ENCODE peak calls at places on chromosomes 5 and 9, in seven cellular contexts. U is PC-3, J is heart left ventricle, N is IMR-90, A is thoracic aorta, L is right cardiac atrium, M is esophagus squamous epithelium. T is an unnamed sample. For H3K4me1 and H3K27me3, the result is how much of the 10 kb centered on the place peaks cover.

GRCh38 chr5:139368613-139369012 is 14.5 kb downstream of the SLC23A1 start:
- DNase-seq in M (no peak), J (no peak), A (no peak), N (peak), U (no peak), L (no peak), T (no peak)

GRCh38 chr5:90554358-90555006 is 4.1 kb upstream of the ADGRV1 start:
- DNase-seq in N (no peak), U (no peak), M (no peak), J (no peak), A (no peak), L (no peak), T (no peak)

GRCh38 chr5:64811050-64811640 is 42.4 kb downstream of the CWC27 start:
- DNase-seq in U (peak), M (no peak), A (no peak), J (no peak), N (peak), L (no peak), T (peak)

GRCh38 chr9:110047955-110048472 is 159.9 kb downstream of the C9orf152 start:
- DNase-seq in A (no peak), U (no peak), L (peak), M (no peak), N (no peak), J (no peak), T (no peak)

GRCh38 chr9:111914749-111915424 is 18.3 kb downstream of the UGCG start:
- DNase-seq in M (no peak), L (no peak), U (no peak), N (no peak), J (no peak), A (no peak), T (no peak)

GRCh38 chr9:126650830-126651341 is 37.2 kb downstream of the LMX1B start:
- DNase-seq in M (no peak), A (no peak), J (no peak), N (no peak), L (no peak), U (no peak), T (no peak)

GRCh38 chr5:607541-608285 is 4.4 kb upstream of the CEP72 start:
- DNase-seq in L (no peak), N (no peak), A (no peak), M (no peak), J (peak), U (no peak), T (no peak)

GRCh38 chr9:18678846-18679245 is 204.9 kb downstream of the ADAMTSL1 start:
- DNase-seq in N (no peak), L (no peak), U (no peak), J (no peak), M (no peak), A (no peak), T (no peak)

GRCh38 chr5:160438316-160439204 is 16.9 kb downstream of the PTTG1 start:
- DNase-seq in M (no peak), J (no peak), N (peak), L (no peak), A (no peak), U (peak), T (peak)

GRCh38 chr5:143131983-143132382 is 271.5 kb downstream of the NR3C1 start:
- DNase-seq in J (no peak), M (no peak), U (no peak), A (no peak), L (peak), N (no peak), T (no peak)

GRCh38 chr9:76873056-76873792 is 32.7 kb downstream of the PRUNE2 start:
- DNase-seq in J (no peak), L (no peak), M (no peak), U (no peak), N (no peak), A (no peak), T (no peak)

GRCh38 chr5:10588779-10589447 is 25.0 kb downstream of the ANKRD33B start:
- DNase-seq in L (no peak), N (no peak), J (no peak), U (no peak), A (no peak), M (no peak), T (peak)

GRCh38 chr5:179230061-179230461 is 115.2 kb downstream of the ADAMTS2 start:
- DNase-seq in A (no peak), N (no peak), M (no peak), J (no peak), L (no peak), U (no peak), T (no peak)

GRCh38 chr9:93288341-93288740 is 104.4 kb downstream of the WNK2 start:
- DNase-seq in M (no peak), U (no peak), L (peak), N (no peak), J (no peak), A (no peak), T (no peak)

GRCh38 chr5:157271740-157272271 is 5.9 kb downstream of the CYFIP2 start:
- DNase-seq in J (peak), M (peak), A (no peak), N (no peak), L (no peak), U (no peak), T (peak)

GRCh38 chr5:137975208-137975607 is 57.7 kb downstream of the FAM13B start:
- DNase-seq in M (no peak), L (no peak), U (no peak), A (no peak), N (no peak), J (no peak), T (no peak)

GRCh38 chr9:126373241-126373640 is 46.6 kb downstream of the MVB12B start:
- DNase-seq in J (no peak), U (peak), L (no peak), M (no peak), N (peak), A (no peak), T (no peak)

GRCh38 chr9:95626885-95627558 is 110.3 kb upstream of the PTCH1 start:
- DNase-seq in L (peak), J (peak), N (no peak), U (no peak), A (peak), M (no peak), T (peak)

GRCh38 chr9:122192261-122192875 is 32.7 kb downstream of the MORN5 start:
- DNase-seq in M (no peak), L (no peak), J (no peak), N (no peak), U (no peak), A (no peak), T (no peak)

GRCh38 chr9:70111042-70111602 is 67.5 kb downstream of the MAMDC2 start:
- DNase-seq in A (peak), L (peak), N (peak), J (peak), U (peak), M (no peak), T (peak)

GRCh38 chr5:139299477-139299876 is 5.9 kb downstream of the MATR3 start:
- DNase-seq in M (no peak), A (no peak), L (no peak), J (no peak), U (no peak), N (no peak), T (no peak)

GRCh38 chr9:37745970-37746369 is 7.6 kb upstream of the TRMT10B start:
- DNase-seq in M (no peak), J (no peak), U (no peak), L (no peak), N (no peak), A (no peak), T (no peak)

GRCh38 chr5:104513194-104513602 is 950.6 kb upstream of the NUDT12 start:
- DNase-seq in J (no peak), L (no peak), N (peak), A (no peak), U (peak), M (no peak), T (no peak)

GRCh38 chr5:36305571-36306326 is 4.0 kb upstream of the RANBP3L start:
- DNase-seq in L (peak), U (peak), M (no peak), J (peak), A (no peak), N (peak), T (no peak)

GRCh38 chr9:104868687-104869404 is 59.1 kb downstream of the ABCA1 start:
- DNase-seq in N (peak), L (peak), J (peak), U (peak), A (no peak), M (no peak), T (no peak)

GRCh38 chr9:129197978-129198736 is 20.1 kb upstream of the IER5L start:
- DNase-seq in J (peak), N (peak), A (no peak), L (peak), U (no peak), M (no peak), T (no peak)

GRCh38 chr9:135600296-135600805 is 38.8 kb downstream of the PAEP start:
- DNase-seq in J (no peak), M (no peak), N (no peak), L (no peak), U (no peak), A (no peak), T (no peak)

GRCh38 chr5:57598097-57598496 is 115.5 kb upstream of the ACTBL2 start:
- DNase-seq in J (no peak), U (no peak), L (no peak), A (no peak), N (no peak), M (no peak), T (no peak)

GRCh38 chr5:178555771-178556211 is 34.4 kb downstream of the COL23A1 start:
- DNase-seq in L (no peak), M (no peak), J (no peak), A (no peak), U (no peak), N (no peak), T (no peak)

GRCh38 chr5:77230727-77231469 is 20.4 kb downstream of the PDE8B start:
- DNase-seq in L (no peak), U (peak), M (no peak), N (peak), J (no peak), A (no peak), T (peak)

GRCh38 chr5:90602681-90603080 is 44.1 kb downstream of the ADGRV1 start:
- DNase-seq in L (no peak), N (no peak), J (no peak), A (no peak), M (no peak), U (no peak), T (no peak)

GRCh38 chr5:55173696-55174101 is 722 bp upstream of the CDC20B start:
- DNase-seq in L (no peak), U (no peak), M (no peak), N (no peak), A (no peak), J (no peak), T (no peak)

GRCh38 chr5:173909205-173909604 is 21.1 kb downstream of the CPEB4 start:
- DNase-seq in U (no peak), M (no peak), N (no peak), J (no peak), L (no peak), A (no peak), T (no peak)

GRCh38 chr5:138905541-138905940 is 30.4 kb upstream of the LRRTM2 start:
- DNase-seq in N (peak), U (no peak), M (no peak), L (no peak), J (no peak), A (no peak), T (no peak)

GRCh38 chr9:124285903-124286291 is 28.1 kb downstream of the NEK6 start:
- DNase-seq in N (peak), A (no peak), L (peak), J (peak), M (no peak), U (no peak), T (no peak)

GRCh38 chr5:111749303-111750026 is 7.5 kb downstream of the NREP start:
- DNase-seq in L (no peak), J (no peak), M (no peak), N (peak), A (no peak), U (no peak), T (no peak)
- H3K4me1 ChIP-seq in L (under half), J (half or more), M (under half), N (under half), A (under half), U (under half), T (under half)

DNA sequence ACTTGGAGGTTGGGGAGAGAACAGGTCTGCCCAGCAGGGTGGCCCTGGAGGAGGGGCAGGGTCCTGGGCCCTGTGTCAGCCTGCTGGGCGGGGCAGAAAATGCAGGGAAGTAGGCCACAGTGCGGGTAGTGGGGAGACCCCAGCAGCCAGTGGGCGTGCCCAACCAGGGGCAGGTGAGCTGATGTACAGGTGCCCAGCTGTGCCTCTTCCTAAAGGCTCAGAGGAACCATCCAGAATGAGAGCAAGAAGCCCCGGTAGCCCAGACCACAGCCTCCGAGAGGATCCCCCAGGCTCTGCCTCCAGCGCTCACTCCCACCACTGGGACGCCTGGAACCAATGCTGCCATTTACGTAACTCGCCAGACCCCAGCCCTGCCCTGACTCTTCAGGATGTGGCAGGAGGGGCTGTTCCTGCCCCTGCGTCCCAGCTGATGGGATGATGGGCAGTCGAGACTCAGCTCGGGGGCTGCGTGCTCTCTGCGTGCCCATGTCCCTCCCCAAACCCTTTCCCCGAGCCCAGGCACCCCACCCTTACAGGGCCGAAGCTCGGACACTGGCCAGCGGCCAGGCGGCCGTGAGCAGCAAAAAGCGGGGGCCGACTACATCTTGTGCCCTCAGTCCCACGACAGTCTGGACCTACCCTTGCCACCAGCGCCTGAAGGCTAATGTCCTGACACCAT is 17.9 kb upstream of the QRFP start:
- DNase-seq in J (no peak), A (no peak), N (no peak), M (no peak), L (no peak), U (no peak), T (no peak)
- H3K27me3 ChIP-seq in J (under half), A (under half), N (under half), M (under half), L (under half), U (under half), T (under half)

GRCh38 chr5:102762095-102762534 is 7.0 kb downstream of the PAM start:
- DNase-seq in A (no peak), M (no peak), J (no peak), L (no peak), U (peak), N (peak), T (no peak)

GRCh38 chr5:102758576-102758975 is 3.5 kb downstream of the PAM start:
- DNase-seq in U (no peak), J (no peak), N (peak), L (no peak), A (no peak), M (no peak), T (no peak)

GRCh38 chr5:102760815-102761214 is 5.7 kb downstream of the PAM start:
- DNase-seq in A (no peak), L (no peak), U (no peak), J (peak), N (peak), M (no peak), T (no peak)

GRCh38 chr5:102759289-102759688 is 4.2 kb downstream of the PAM start:
- DNase-seq in A (no peak), M (no peak), J (no peak), N (no peak), L (no peak), U (no peak), T (no peak)

GRCh38 chr5:102759700-102760099 is 4.6 kb downstream of the PAM start:
- DNase-seq in A (no peak), J (no peak), L (no peak), N (no peak), M (no peak), U (no peak), T (no peak)
- H3K4me1 ChIP-seq in A (half or more), J (half or more), L (under half), N (under half), M (under half), U (under half), T (under half)

GRCh38 chr5:171424726-171425125 is 5.3 kb downstream of the FGF18 start:
- DNase-seq in M (no peak), N (no peak), L (no peak), U (no peak), A (no peak), J (no peak), T (no peak)

GRCh38 chr5:171421331-171422262 is 2.1 kb downstream of the FGF18 start:
- DNase-seq in L (peak), U (no peak), J (no peak), M (no peak), A (no peak), N (no peak), T (no peak)

GRCh38 chr5:171420429-171421231 is 1.2 kb downstream of the FGF18 start:
- DNase-seq in U (peak), N (peak), J (peak), A (peak), L (peak), M (no peak), T (no peak)

GRCh38 chr5:171422902-171423663 is 3.6 kb downstream of the FGF18 start:
- DNase-seq in N (no peak), M (no peak), A (no peak), J (peak), U (no peak), L (peak), T (no peak)

GRCh38 chr5:171422495-171422894 is 3.0 kb downstream of the FGF18 start:
- DNase-seq in U (no peak), M (no peak), J (no peak), L (no peak), A (no peak), N (no peak), T (no peak)
- H3K27me3 ChIP-seq in U (under half), M (under half), J (under half), L (under half), A (under half), N (under half), T (under half)

GRCh38 chr5:72379936-72380335 is 59.8 kb downstream of the PTCD2 start:
- DNase-seq in N (peak), A (no peak), J (no peak), L (no peak), M (no peak), U (peak), T (no peak)

GRCh38 chr5:72380491-72381274 is 60.5 kb downstream of the PTCD2 start:
- DNase-seq in U (no peak), L (peak), J (no peak), M (no peak), N (peak), A (no peak), T (no peak)

GRCh38 chr5:72378636-72379289 is 58.6 kb downstream of the PTCD2 start:
- DNase-seq in M (no peak), N (peak), A (peak), J (peak), U (peak), L (no peak), T (no peak)

GRCh38 chr5:72374844-72375243 is 54.7 kb downstream of the PTCD2 start:
- DNase-seq in A (no peak), L (no peak), U (no peak), N (no peak), J (no peak), M (no peak), T (no peak)

DNA sequence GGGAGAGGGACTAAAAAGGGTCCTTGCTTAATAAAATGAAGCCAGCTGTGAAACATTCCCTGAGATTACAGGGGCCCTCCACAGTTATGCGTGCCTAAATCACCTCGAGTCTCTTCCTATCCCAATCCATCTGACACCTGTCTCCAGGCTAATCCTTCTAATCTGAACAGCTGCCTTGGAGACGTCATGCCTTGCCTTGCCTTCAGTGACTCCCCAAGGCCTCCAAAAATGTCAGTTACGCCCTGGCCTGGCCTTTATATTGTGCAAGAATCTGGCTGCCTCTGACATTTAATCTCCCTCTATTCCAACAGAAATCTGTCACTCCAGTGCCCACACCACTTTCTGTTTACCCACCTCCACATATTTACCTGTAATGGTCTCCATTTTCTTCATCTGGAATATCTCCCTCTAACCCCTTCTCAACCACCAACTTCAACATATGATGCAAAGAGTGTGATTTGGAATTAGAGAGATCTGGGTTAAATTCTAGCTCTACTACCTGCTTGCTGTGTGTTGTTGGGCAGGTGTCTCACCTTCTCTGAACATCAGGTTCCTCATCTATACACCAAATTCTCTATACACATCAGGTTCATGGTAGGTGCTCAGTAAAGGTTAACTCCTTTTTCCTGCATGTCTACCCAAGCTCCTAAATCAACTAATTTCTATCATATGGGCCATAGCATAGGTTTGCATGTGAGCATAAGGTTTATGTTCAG is 57.9 kb downstream of the PTCD2 start:
- DNase-seq in U (no peak), J (peak), L (no peak), M (no peak), A (no peak), N (no peak), T (no peak)
- H3K4me1 ChIP-seq in U (under half), J (under half), L (under half), M (under half), A (under half), N (under half), T (under half)

DNA sequence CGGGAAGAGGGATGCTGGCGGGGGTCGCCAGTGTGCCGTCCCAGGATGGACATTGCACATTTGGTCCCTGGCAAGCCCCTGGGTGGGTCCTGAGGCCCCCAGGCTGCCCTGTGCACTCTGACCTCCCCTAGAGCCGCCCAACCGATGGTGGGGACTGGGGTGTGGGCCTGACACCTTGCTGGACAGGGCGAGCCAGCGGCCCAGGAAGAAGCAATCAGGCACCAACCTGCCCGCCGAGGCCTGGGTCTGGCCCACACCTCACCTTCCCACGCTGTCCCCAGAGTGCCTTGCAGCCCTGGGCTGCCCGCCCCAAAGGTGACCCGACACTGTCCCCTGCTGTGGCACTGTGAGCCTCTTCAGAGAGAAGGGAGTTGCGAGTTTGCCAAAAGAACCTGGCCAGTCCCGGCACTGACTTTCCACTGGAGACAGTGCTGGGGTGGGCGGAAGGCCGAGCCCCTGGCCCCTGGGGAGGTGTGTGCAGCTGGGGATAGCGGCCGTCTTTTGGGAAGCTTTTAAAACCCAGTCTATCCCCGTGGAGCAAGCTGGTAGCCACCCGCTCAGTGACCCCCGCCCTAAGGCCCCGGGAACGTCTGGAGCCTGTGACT is 12.0 kb upstream of the NRARP start:
- DNase-seq in L (no peak), U (no peak), A (no peak), J (no peak), N (no peak), M (no peak), T (no peak)
- H3K27me3 ChIP-seq in L (under half), U (under half), A (under half), J (under half), N (under half), M (under half), T (under half)

T was measured in naive thymus-derived CD4-positive, alpha-beta T cell.